ENCODE peak calls at places on chromosomes 4 and X, in six cellular contexts. One of them, this sample, is unnamed.

GRCh38 chr4:7243609-7244342 is 51.4 kb downstream of the SORCS2 start:
- DNase-seq in cardiac fibroblast: no peak
- DNase-seq in naive thymus-derived CD4-positive, alpha-beta T cell: no peak
- DNase-seq in dermis microvascular lymphatic vessel endothelial cell: no peak
- DNase-seq in ovary: no peak
- DNase-seq in lower leg skin: no peak
- DNase-seq in this sample: no peak

GRCh38 chrX:55908685-55909212 is 191.2 kb downstream of the RRAGB start:
- DNase-seq in cardiac fibroblast: peak
- DNase-seq in naive thymus-derived CD4-positive, alpha-beta T cell: peak
- DNase-seq in dermis microvascular lymphatic vessel endothelial cell: no peak
- DNase-seq in ovary: peak
- DNase-seq in lower leg skin: peak
- DNase-seq in this sample: peak

GRCh38 chr4:178681871-178682270 is 1239.6 kb upstream of the AGA start:
- DNase-seq in cardiac fibroblast: no peak
- DNase-seq in naive thymus-derived CD4-positive, alpha-beta T cell: no peak
- DNase-seq in dermis microvascular lymphatic vessel endothelial cell: no peak
- DNase-seq in ovary: no peak
- DNase-seq in lower leg skin: no peak
- DNase-seq in this sample: no peak

GRCh38 chr4:128954941-128955340 is 138.4 kb downstream of the SCLT1 start:
- DNase-seq in cardiac fibroblast: no peak
- DNase-seq in naive thymus-derived CD4-positive, alpha-beta T cell: no peak
- DNase-seq in dermis microvascular lymphatic vessel endothelial cell: no peak
- DNase-seq in ovary: no peak
- DNase-seq in lower leg skin: no peak
- DNase-seq in this sample: no peak

GRCh38 chr4:36758312-36758690 is 476.9 kb downstream of the DTHD1 start:
- DNase-seq in cardiac fibroblast: peak
- DNase-seq in naive thymus-derived CD4-positive, alpha-beta T cell: no peak
- DNase-seq in dermis microvascular lymphatic vessel endothelial cell: no peak
- DNase-seq in ovary: no peak
- DNase-seq in lower leg skin: no peak
- DNase-seq in this sample: no peak

GRCh38 chrX:10725071-10725470 is 104.7 kb upstream of the MID1 start:
- DNase-seq in cardiac fibroblast: no peak
- DNase-seq in naive thymus-derived CD4-positive, alpha-beta T cell: no peak
- DNase-seq in dermis microvascular lymphatic vessel endothelial cell: no peak
- DNase-seq in ovary: no peak
- DNase-seq in lower leg skin: no peak
- DNase-seq in this sample: no peak

GRCh38 chr4:73902038-73902637 is 32.9 kb downstream of the CXCL1 start:
- DNase-seq in cardiac fibroblast: peak
- DNase-seq in naive thymus-derived CD4-positive, alpha-beta T cell: no peak
- DNase-seq in dermis microvascular lymphatic vessel endothelial cell: no peak
- DNase-seq in ovary: no peak
- DNase-seq in lower leg skin: no peak
- DNase-seq in this sample: no peak

GRCh38 chrX:71282514-71283408 is 674 bp upstream of the NONO start:
- DNase-seq in cardiac fibroblast: peak
- DNase-seq in naive thymus-derived CD4-positive, alpha-beta T cell: peak
- DNase-seq in dermis microvascular lymphatic vessel endothelial cell: peak
- DNase-seq in ovary: no peak
- DNase-seq in lower leg skin: peak
- DNase-seq in this sample: peak

GRCh38 chr4:120769227-120769626 is 153.3 kb downstream of the PRDM5 start:
- DNase-seq in cardiac fibroblast: peak
- DNase-seq in naive thymus-derived CD4-positive, alpha-beta T cell: no peak
- DNase-seq in dermis microvascular lymphatic vessel endothelial cell: no peak
- DNase-seq in ovary: peak
- DNase-seq in lower leg skin: no peak
- DNase-seq in this sample: no peak

GRCh38 chr4:101414496-101414895 is 67.2 kb upstream of the PPP3CA start:
- DNase-seq in cardiac fibroblast: no peak
- DNase-seq in naive thymus-derived CD4-positive, alpha-beta T cell: no peak
- DNase-seq in dermis microvascular lymphatic vessel endothelial cell: no peak
- DNase-seq in ovary: no peak
- DNase-seq in lower leg skin: no peak
- DNase-seq in this sample: no peak

GRCh38 chr4:32884198-32884597 is 2164.0 kb downstream of the PCDH7 start:
- DNase-seq in cardiac fibroblast: no peak
- DNase-seq in naive thymus-derived CD4-positive, alpha-beta T cell: no peak
- DNase-seq in dermis microvascular lymphatic vessel endothelial cell: no peak
- DNase-seq in ovary: no peak
- DNase-seq in lower leg skin: no peak
- DNase-seq in this sample: no peak